ENCODE peak calls at places on chromosomes 16 and 17, in nine cellular contexts. F is stimulated activated CD4-positive, alpha-beta T cell treated with anti-CD3 and anti-CD28 coated beads, Interleukin-4, amount 100 ng/mL, for 48 hours; W is WTC11; K is HCEC 1CT; I is SJSA1; T is A549; D is NCI-H2171 treated with DMSO at 0.1 percent for 48 hours; H is H9; M is activated T-helper 1 cell treated with anti-CD3 and anti-CD28 coated beads, Interleukin-2, amount 50 U/mL, for 16 hours. E is an unnamed sample.

GRCh38 chr17:151886-152859 is 14.8 kb downstream of the SCGB1C2 start:
- DNase-seq in D (no peak), K (no peak), F (no peak), I (peak), M (no peak), W (no peak), T (no peak), H (no peak), E (peak)

GRCh38 chr16:53080345-53081031 is 25.7 kb downstream of the CHD9 start:
- DNase-seq in D (peak), F (no peak), I (no peak), T (peak), W (no peak), K (peak), M (no peak), H (no peak), E (no peak)

GRCh38 chr16:74226361-74226979 is 70.1 kb upstream of the PSMD7 start:
- DNase-seq in W (no peak), H (no peak), T (no peak), D (peak), M (no peak), F (no peak), K (no peak), I (no peak), E (no peak)

GRCh38 chr17:56319531-56319930 is 166.3 kb downstream of the ANKFN1 start:
- DNase-seq in W (no peak), H (no peak), K (peak), D (peak), M (no peak), T (peak), F (no peak), I (no peak), E (no peak)

GRCh38 chr17:21278304-21279197 is 6.0 kb upstream of the MAP2K3 start:
- DNase-seq in F (no peak), I (no peak), D (no peak), T (no peak), K (no peak), W (no peak), H (no peak), M (no peak), E (peak)

GRCh38 chr17:50382931-50383330 is 9.9 kb downstream of the EME1 start:
- DNase-seq in D (no peak), I (no peak), M (no peak), W (no peak), F (no peak), T (no peak), H (no peak), K (no peak), E (no peak)

GRCh38 chr16:8720080-8720966 is 45.9 kb downstream of the ABAT start:
- DNase-seq in D (peak), M (no peak), W (peak), H (peak), I (no peak), F (no peak), K (no peak), T (no peak), E (no peak)

GRCh38 chr16:71185366-71185765 is 45.2 kb downstream of the HYDIN start:
- DNase-seq in H (no peak), T (no peak), W (no peak), I (no peak), K (no peak), M (no peak), D (no peak), F (no peak), E (no peak)

GRCh38 chr17:76262732-76263344 is 2.3 kb upstream of the UBALD2 start:
- DNase-seq in H (no peak), M (no peak), K (no peak), T (no peak), I (no peak), D (no peak), F (no peak), W (no peak), E (peak)

GRCh38 chr17:6639651-6640535 is 618 bp downstream of the KIAA0753 start:
- DNase-seq in H (peak), I (no peak), F (no peak), W (peak), D (peak), T (no peak), K (peak), M (no peak), E (no peak)

E was measured in CD8-positive, alpha-beta memory T cell.